ENCODE peak calls at places on chromosomes 6 and 20, in six cellular contexts. H, I, B, D, E and M are unnamed samples.
A peak's percentile ranks its signal among the peaks of the same experiment; 100 is the strongest.

GRCh38 chr6:165159459-165159858 is 149.9 kb downstream of the C6orf118 start:
- DNase-seq in H (no peak), I (no peak), B (no peak), D (no peak), E (no peak), M (no peak)

GRCh38 chr6:21259660-21260059 is 333.9 kb upstream of the SOX4 start:
- DNase-seq in H (no peak), I (no peak), B (no peak), D (no peak), E (no peak), M (no peak)

GRCh38 chr20:19009071-19009688 is 195.6 kb downstream of the SCP2D1 start:
- DNase-seq in H (no peak), I (no peak), B (no peak), D (no peak), E (no peak), M (no peak)

GRCh38 chr20:14830899-14831298 is 493.5 kb upstream of the FLRT3 start:
- DNase-seq in H (no peak), I (no peak), B (no peak), D (no peak), E (no peak), M (no peak)

GRCh38 chr20:48732081-48732829 is 95.5 kb downstream of the PREX1 start:
- DNase-seq in H (no peak), I (no peak), B (no peak), D (no peak), E (no peak), M (no peak)

GRCh38 chr6:118985123-118985830 is 50.3 kb upstream of the MCM9 start:
- DNase-seq in H (no peak), I (no peak), B (no peak), D (no peak), E (no peak), M (no peak)

GRCh38 chr20:42996141-42996540 is 193.6 kb downstream of the PTPRT start:
- DNase-seq in H (no peak), I (no peak), B (no peak), D (no peak), E (no peak), M (no peak)

GRCh38 chr6:73043446-73043845 is 181.8 kb downstream of the KHDC1L start:
- DNase-seq in H (no peak), I (no peak), B (no peak), D (no peak), E (no peak), M (no peak)

GRCh38 chr6:3531481-3531880 is 74.6 kb upstream of the SLC22A23 start:
- DNase-seq in H (no peak), I (no peak), B (no peak), D (no peak), E (no peak), M (no peak)

GRCh38 chr6:111888928-111889696 is 15.9 kb upstream of the FYN start:
- DNase-seq in H (peak; percentile 59), I (no peak), B (peak; percentile 59), D (no peak), E (no peak), M (no peak)

GRCh38 chr20:47353224-47353696 is 3.2 kb downstream of the ZMYND8 start:
- DNase-seq in H (no peak), I (no peak), B (no peak), D (no peak), E (no peak), M (no peak)

GRCh38 chr6:74879234-74879633 is 326.6 kb downstream of the COL12A1 start:
- DNase-seq in H (no peak), I (no peak), B (no peak), D (no peak), E (no peak), M (no peak)

GRCh38 chr20:55386686-55387085 is 618.6 kb downstream of the CBLN4 start:
- DNase-seq in H (no peak), I (no peak), B (no peak), D (no peak), E (no peak), M (no peak)

GRCh38 chr6:64383277-64383676 is 747.7 kb downstream of the PHF3 start:
- DNase-seq in H (no peak), I (no peak), B (no peak), D (no peak), E (no peak), M (no peak)

GRCh38 chr20:63740070-63740500 is 509 bp downstream of the SLC2A4RG start:
- DNase-seq in H (peak; percentile 49), I (no peak), B (peak; percentile 60), D (no peak), E (peak; percentile 85), M (no peak)

GRCh38 chr20:32514760-32515159 is 70.4 kb downstream of the NOL4L start:
- DNase-seq in H (no peak), I (no peak), B (no peak), D (no peak), E (no peak), M (no peak)

GRCh38 chr6:16206595-16207037 is 31.8 kb upstream of the GMPR start:
- DNase-seq in H (peak; percentile 74), I (peak; percentile 18), B (no peak), D (peak; percentile 19), E (peak; percentile 78), M (peak; percentile 32)

GRCh38 chr6:157182503-157183254 is 140.6 kb downstream of the TMEM242 start:
- DNase-seq in H (no peak), I (no peak), B (no peak), D (no peak), E (no peak), M (no peak)

GRCh38 chr6:2877057-2877882 is 25.8 kb downstream of the SERPINB9 start:
- DNase-seq in H (no peak), I (no peak), B (no peak), D (no peak), E (no peak), M (no peak)

GRCh38 chr6:31952140-31952805 is 6.4 kb downstream of the CFB start:
- DNase-seq in H (peak; percentile 57), I (no peak), B (peak; percentile 72), D (no peak), E (peak; percentile 47), M (no peak)

GRCh38 chr6:53524455-53524815 is 20.5 kb downstream of the GCLC start:
- DNase-seq in H (no peak), I (no peak), B (no peak), D (peak; percentile 54), E (no peak), M (no peak)

GRCh38 chr6:109059591-109060021 is 35.0 kb downstream of the SESN1 start:
- DNase-seq in H (no peak), I (no peak), B (no peak), D (no peak), E (peak; percentile 45), M (no peak)

GRCh38 chr6:74066168-74066871 is 370.3 kb downstream of the CD109 start:
- DNase-seq in H (no peak), I (no peak), B (no peak), D (no peak), E (no peak), M (no peak)

GRCh38 chr20:46461808-46462207 is 51.6 kb downstream of the ZNF334 start:
- DNase-seq in H (no peak), I (no peak), B (no peak), D (no peak), E (no peak), M (no peak)

GRCh38 chr6:47822856-47823554 is 41.2 kb downstream of the OPN5 start:
- DNase-seq in H (no peak), I (no peak), B (no peak), D (no peak), E (no peak), M (no peak)

GRCh38 chr6:131065112-131065823 is 2.2 kb upstream of the EPB41L2 start:
- DNase-seq in H (no peak), I (no peak), B (no peak), D (no peak), E (no peak), M (no peak)

GRCh38 chr6:35258858-35259193 is 709 bp upstream of the ZNF76 start:
- DNase-seq in H (peak; percentile 69), I (peak; percentile 24), B (peak; percentile 53), D (no peak), E (no peak), M (no peak)